ENCODE peak calls at places on chromosomes 2 and 18, in seven cellular contexts. I is hepatocyte; F is stimulated activated CD8-positive, alpha-beta memory T cell treated with anti-CD3 and anti-CD28 coated beads, Interleukin-7, amount 100 ng/mL, for 24 hours; N is GM23248; R is T-cell; O is globus pallidus; Z is nephron progenitor cell. C is an unnamed sample.

GRCh38 chr2:98757904-98758421 is 27.0 kb upstream of the MGAT4A start:
- DNase-seq in N (peak; percentile 95), O (peak; percentile 75), F (no peak), Z (no peak), R (peak; percentile 52), I (no peak), C (no peak)

GRCh38 chr2:240393831-240394410 is 41.5 kb upstream of the GPC1 start:
- DNase-seq in R (peak; percentile 1), N (peak; percentile 57), F (no peak), O (no peak), Z (no peak), I (no peak), C (peak; percentile 22)

GRCh38 chr2:110097506-110098220 is 18.0 kb downstream of the MALL start:
- DNase-seq in Z (no peak), I (no peak), N (no peak), R (no peak), F (no peak), O (no peak), C (peak; percentile 30)

GRCh38 chr2:66840321-66841014 is 405.5 kb downstream of the MEIS1 start:
- DNase-seq in I (peak; percentile 27), O (no peak), Z (no peak), N (peak; percentile 83), F (no peak), R (no peak), C (no peak)

GRCh38 chr18:54330768-54331548 is 26.7 kb downstream of the STARD6 start:
- DNase-seq in N (peak; percentile 14), O (no peak), I (no peak), F (no peak), Z (no peak), R (no peak), C (no peak)

GRCh38 chr2:207970825-207971142 is 54.5 kb downstream of the PLEKHM3 start:
- DNase-seq in N (no peak), F (no peak), O (no peak), Z (no peak), R (no peak), I (peak; percentile 16), C (no peak)

GRCh38 chr2:167289651-167290410 is 401.6 kb downstream of the XIRP2 start:
- DNase-seq in O (no peak), R (no peak), N (no peak), I (no peak), Z (no peak), F (no peak), C (no peak)

GRCh38 chr2:23549051-23549450 is 164.1 kb downstream of the KLHL29 start:
- DNase-seq in N (peak; percentile 20), F (no peak), I (no peak), R (no peak), O (no peak), Z (peak; percentile 29), C (no peak)

GRCh38 chr2:191318729-191319078 is 73.5 kb downstream of the MYO1B start:
- DNase-seq in N (peak; percentile 79), I (peak; percentile 76), R (no peak), Z (peak; percentile 32), O (no peak), F (no peak), C (peak; percentile 79)

GRCh38 chr2:70188460-70188859 is 2.4 kb downstream of the C2orf42 start:
- DNase-seq in F (no peak), Z (no peak), O (no peak), N (no peak), I (peak; percentile 46), R (no peak), C (no peak)

GRCh38 chr2:39778233-39778632 is 825 bp downstream of the THUMPD2 start:
- DNase-seq in Z (no peak), O (no peak), F (no peak), I (no peak), N (peak; percentile 12), R (no peak), C (no peak)

GRCh38 chr2:239266779-239267410 is 133.9 kb downstream of the HDAC4 start:
- DNase-seq in Z (no peak), I (no peak), F (no peak), N (no peak), R (no peak), O (no peak), C (no peak)

GRCh38 chr2:86671304-86671981 is 47.8 kb upstream of the RNF103 start:
- DNase-seq in N (peak; percentile 0), R (no peak), O (peak; percentile 14), Z (no peak), F (no peak), I (peak; percentile 22), C (no peak)

GRCh38 chr2:176428943-176429469 is 159.8 kb downstream of the MTX2 start:
- DNase-seq in I (no peak), R (no peak), O (no peak), N (no peak), F (no peak), Z (no peak), C (no peak)

GRCh38 chr18:42956287-42956686 is 159.2 kb downstream of the RIT2 start:
- DNase-seq in O (no peak), R (no peak), I (no peak), F (no peak), N (no peak), Z (no peak), C (no peak)

GRCh38 chr2:186477782-186478181 is 8.3 kb upstream of the ZC3H15 start:
- DNase-seq in I (no peak), F (no peak), N (no peak), Z (no peak), R (no peak), O (no peak), C (no peak)

GRCh38 chr18:24497052-24497754 is 36.8 kb downstream of the HRH4 start:
- DNase-seq in I (no peak), Z (no peak), N (peak; percentile 83), R (no peak), F (no peak), O (no peak), C (no peak)

GRCh38 chr18:9756566-9757470 is 48.7 kb downstream of the RAB31 start:
- DNase-seq in R (no peak), O (no peak), I (peak; percentile 44), F (no peak), N (no peak), Z (no peak), C (peak; percentile 33)

GRCh38 chr18:23694642-23695430 is 5.6 kb downstream of the LAMA3 start:
- DNase-seq in N (peak; percentile 13), R (no peak), O (no peak), I (no peak), F (no peak), Z (no peak), C (no peak)

GRCh38 chr2:2026252-2026831 is 282.0 kb upstream of the PXDN start:
- DNase-seq in Z (no peak), F (no peak), O (no peak), I (no peak), R (no peak), N (no peak), C (peak; percentile 45)

GRCh38 chr2:31080361-31080760 is 57.9 kb downstream of the GALNT14 start:
- DNase-seq in R (no peak), Z (no peak), N (no peak), O (no peak), I (no peak), F (no peak), C (no peak)

GRCh38 chr2:101038455-101039255 is 36.6 kb downstream of the RPL31 start:
- DNase-seq in R (no peak), Z (no peak), F (no peak), N (peak; percentile 45), O (no peak), I (peak; percentile 19), C (peak; percentile 80)